ENCODE peak calls at places on chromosomes 12 and 14, in five cellular contexts. V is NCI-H2081; L is stimulated activated CD8-positive, alpha-beta memory T cell treated with anti-CD3 and anti-CD28 coated beads, Interleukin-2, amount 100 ng/mL, for 1 hour; Z is neural crest cell; U is EL. B is an unnamed sample.

GRCh38 chr14:25516838-25517237 is 466.9 kb upstream of the STXBP6 start:
- DNase-seq in V (peak), L (no peak), Z (no peak), U (no peak), B (no peak)

GRCh38 chr12:22304341-22304740 is 30.2 kb downstream of the ST8SIA1 start:
- DNase-seq in V (no peak), L (no peak), Z (no peak), U (no peak), B (no peak)

GRCh38 chr14:56992332-56992820 is 182.1 kb upstream of the OTX2 start:
- DNase-seq in V (no peak), L (no peak), Z (no peak), U (no peak), B (no peak)

GRCh38 chr14:55059333-55059732 is 7.9 kb downstream of the MAPK1IP1L start:
- DNase-seq in V (no peak), L (no peak), Z (no peak), U (no peak), B (no peak)

GRCh38 chr12:32390572-32391219 is 8.7 kb upstream of the FGD4 start:
- DNase-seq in V (no peak), L (no peak), Z (no peak), U (no peak), B (no peak)

GRCh38 chr14:95664046-95664445 is 22.2 kb upstream of the TCL1B start:
- DNase-seq in V (no peak), L (no peak), Z (no peak), U (no peak), B (no peak)

GRCh38 chr14:35121026-35121886 is 534 bp downstream of the PPP2R3C start:
- DNase-seq in V (no peak), L (no peak), Z (no peak), U (peak), B (no peak)

GRCh38 chr14:101734241-101734847 is 27.2 kb upstream of the PPP2R5C start:
- DNase-seq in V (no peak), L (no peak), Z (no peak), U (no peak), B (no peak)

GRCh38 chr12:111699962-111700361 is 14.1 kb downstream of the ACAD10 start:
- DNase-seq in V (no peak), L (no peak), Z (no peak), U (no peak), B (no peak)

GRCh38 chr12:43740511-43741100 is 18.0 kb downstream of the PUS7L start:
- DNase-seq in V (no peak), L (no peak), Z (no peak), U (peak), B (no peak)

GRCh38 chr12:75943730-75944096 is 87.9 kb downstream of the PHLDA1 start:
- DNase-seq in V (no peak), L (no peak), Z (no peak), U (no peak), B (no peak)

GRCh38 chr14:61528591-61529021 is 166.7 kb upstream of the HIF1A start:
- DNase-seq in V (no peak), L (no peak), Z (no peak), U (peak), B (peak)

GRCh38 chr12:64160718-64161060 is 61.4 kb downstream of the KICS2 start:
- DNase-seq in V (no peak), L (no peak), Z (no peak), U (peak), B (peak)